ENCODE peak calls at places on chromosome 7, in eight cellular contexts. V is aorta, M is fibroblast of lung, Z is neuronal stem cell, Q is fibroblast of pulmonary artery, O is cardiac fibroblast, N is gastrocnemius medialis, Y is PC-3. A is an unnamed sample.

GRCh38 chr7:121744319-121744718 is 128.6 kb upstream of the PTPRZ1 start:
- DNase-seq in V (no peak), M (no peak), Z (no peak), Q (no peak), O (no peak), N (no peak), Y (no peak), A (peak)

GRCh38 chr7:134440067-134440466 is 18.8 kb downstream of the AKR1B1 start:
- DNase-seq in V (no peak), M (no peak), Z (no peak), Q (no peak), O (peak), N (no peak), Y (no peak), A (no peak)

GRCh38 chr7:66899552-66900280 is 21.3 kb upstream of the TMEM248 start:
- DNase-seq in V (no peak), M (no peak), Z (no peak), Q (no peak), O (no peak), N (no peak), Y (no peak), A (no peak)

GRCh38 chr7:1043552-1044188 is 676 bp upstream of the GPR146 start:
- DNase-seq in V (no peak), M (no peak), Z (no peak), Q (no peak), O (no peak), N (no peak), Y (peak), A (no peak)

GRCh38 chr7:149815661-149816266 is 22.4 kb upstream of the ZNF862 start:
- DNase-seq in V (no peak), M (no peak), Z (no peak), Q (no peak), O (no peak), N (no peak), Y (no peak), A (no peak)

GRCh38 chr7:68805159-68805558 is 793.1 kb upstream of the AUTS2 start:
- DNase-seq in V (no peak), M (no peak), Z (no peak), Q (no peak), O (no peak), N (no peak), Y (no peak), A (no peak)

GRCh38 chr7:150402671-150403321 is 23.7 kb downstream of the ZNF775 start:
- DNase-seq in V (no peak), M (no peak), Z (no peak), Q (no peak), O (no peak), N (no peak), Y (no peak), A (no peak)

GRCh38 chr7:38630720-38631673 is at the start of gene AMPH:
- DNase-seq in V (peak), M (peak), Z (peak), Q (peak), O (peak), N (no peak), Y (no peak), A (no peak)

GRCh38 chr7:54249686-54250085 is 292.5 kb upstream of the VSTM2A start:
- DNase-seq in V (no peak), M (no peak), Z (no peak), Q (no peak), O (no peak), N (no peak), Y (no peak), A (no peak)

GRCh38 chr7:80147543-80148376 is 13.1 kb downstream of the GNAI1 start:
- DNase-seq in V (no peak), M (peak), Z (no peak), Q (peak), O (peak), N (no peak), Y (no peak), A (peak)

GRCh38 chr7:25953859-25954258 is 198.1 kb upstream of the NFE2L3 start:
- DNase-seq in V (no peak), M (no peak), Z (no peak), Q (no peak), O (no peak), N (no peak), Y (no peak), A (no peak)

DNA sequence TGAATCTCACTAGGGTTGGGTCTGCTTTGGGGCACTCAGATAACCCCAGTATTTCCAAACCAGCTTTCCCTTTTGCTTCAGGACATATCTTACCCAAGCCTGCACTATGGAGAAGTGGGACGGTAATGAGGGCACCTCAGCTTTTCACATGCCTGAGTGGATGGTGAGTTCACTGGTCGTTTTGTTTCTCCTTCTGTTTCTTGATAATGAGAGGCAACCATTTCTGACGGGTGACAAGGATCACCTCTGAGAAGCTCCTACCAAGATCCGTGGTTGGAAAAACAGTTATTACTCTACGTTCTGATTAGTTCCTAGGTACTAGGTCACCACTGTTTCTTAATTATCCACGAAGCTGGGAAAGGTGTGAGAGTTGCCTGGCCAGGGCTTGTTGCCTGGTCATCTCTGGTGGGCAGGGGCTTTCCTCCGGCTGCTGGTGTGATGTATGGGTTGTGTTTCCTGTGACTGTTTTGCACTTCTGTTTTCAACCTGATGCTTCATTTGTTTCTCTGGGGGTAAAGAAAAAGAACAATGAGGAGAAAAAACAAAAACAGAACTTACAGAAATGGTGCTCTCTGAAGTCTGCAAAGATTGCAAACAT is 65.7 kb upstream of the STRIP2 start:
- DNase-seq in V (no peak), M (no peak), Z (no peak), Q (no peak), O (no peak), N (no peak), Y (no peak), A (no peak)
- H3K4me3 ChIP-seq in V (no peak), M (no peak), Z (no peak), Q (no peak), O (no peak), N (no peak), Y (peak), A (no peak)

GRCh38 chr7:77467453-77467852 is 51.3 kb upstream of the GSAP start:
- DNase-seq in V (no peak), M (peak), Z (no peak), Q (no peak), O (no peak), N (peak), Y (no peak), A (no peak)
- H3K4me3 ChIP-seq in V (no peak), M (no peak), Z (no peak), Q (no peak), O (no peak), N (no peak), Y (no peak), A (no peak)

DNA sequence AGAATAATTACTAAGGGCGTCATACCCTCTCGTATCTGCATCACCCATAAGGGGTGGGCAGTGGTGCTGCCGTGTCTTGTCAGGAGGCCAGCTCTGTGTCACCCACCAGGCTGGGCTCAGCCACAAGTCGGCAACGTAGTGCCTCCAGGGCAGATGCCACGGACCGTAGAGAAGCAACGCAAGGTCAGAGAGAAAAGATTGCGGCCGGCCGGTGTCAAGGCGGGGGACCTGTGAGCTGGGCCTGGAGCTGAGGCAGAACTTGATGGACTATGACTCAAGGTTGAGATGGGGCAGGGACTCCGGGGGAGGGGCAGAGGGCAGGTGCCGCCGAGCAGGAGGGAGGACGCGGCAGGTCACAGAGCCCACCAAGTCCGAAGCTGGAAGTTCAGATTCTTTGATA is 29.5 kb downstream of the FOXK1 start:
- DNase-seq in V (no peak), M (no peak), Z (no peak), Q (no peak), O (no peak), N (no peak), Y (no peak), A (no peak)
- H3K4me3 ChIP-seq in V (no peak), M (no peak), Z (no peak), Q (no peak), O (no peak), N (no peak), Y (no peak), A (no peak)

GRCh38 chr7:127251048-127251451 is 1.7 kb downstream of the GRM8 start:
- DNase-seq in V (no peak), M (no peak), Z (no peak), Q (no peak), O (no peak), N (no peak), Y (no peak), A (no peak)
- H3K4me3 ChIP-seq in V (no peak), M (no peak), Z (no peak), Q (no peak), O (no peak), N (peak), Y (no peak), A (no peak)

DNA sequence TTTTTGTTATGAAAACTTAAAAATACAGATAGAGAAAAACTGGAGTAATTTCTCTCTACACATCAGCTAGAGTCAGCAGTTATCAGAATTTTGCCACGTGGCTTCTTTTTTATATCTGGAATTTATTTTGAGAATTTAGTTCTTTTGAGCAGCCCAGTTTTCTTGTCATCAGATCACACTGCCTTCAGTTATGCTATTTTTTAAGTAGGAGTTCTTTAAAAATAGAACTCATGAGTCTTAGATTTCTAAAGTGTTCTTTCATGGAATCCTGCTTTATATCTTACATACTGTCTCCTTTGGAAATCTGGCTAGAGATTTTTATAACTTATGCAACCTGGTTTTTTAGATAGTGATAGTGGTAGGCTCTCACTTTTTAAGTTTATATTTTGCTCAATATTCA is 24.2 kb downstream of the AGR2 start:
- DNase-seq in V (no peak), M (no peak), Z (no peak), Q (no peak), O (no peak), N (no peak), Y (no peak), A (no peak)
- H3K4me3 ChIP-seq in V (no peak), M (no peak), Z (no peak), Q (no peak), O (no peak), N (no peak), Y (no peak), A (no peak)

A was measured in bronchial epithelial cell.